ENCODE peak calls at places on chromosomes 2 and 18, in six cellular contexts. L, P, Z, S, C and T are unnamed samples.

GRCh38 chr18:48663931-48664847 is 125.4 kb downstream of the CTIF start:
- DNase-seq in L (peak), P (peak), Z (peak), S (peak), C (peak), T (peak)

GRCh38 chr18:64330976-64331375 is 182.1 kb upstream of the LINC00305 start:
- DNase-seq in L (no peak), P (no peak), Z (no peak), S (no peak), C (no peak), T (no peak)

GRCh38 chr18:4430836-4431235 is 24.3 kb downstream of the DLGAP1 start:
- DNase-seq in L (no peak), P (no peak), Z (no peak), S (no peak), C (no peak), T (no peak)

GRCh38 chr2:64654993-64655666 is 1.4 kb upstream of the SERTAD2 start:
- DNase-seq in L (peak), P (no peak), Z (no peak), S (no peak), C (peak), T (no peak)

GRCh38 chr2:100277540-100278207 is 44.6 kb downstream of the LONRF2 start:
- DNase-seq in L (no peak), P (no peak), Z (no peak), S (no peak), C (no peak), T (no peak)

GRCh38 chr2:186771395-186771794 is 77.5 kb downstream of the FAM171B start:
- DNase-seq in L (peak), P (no peak), Z (no peak), S (no peak), C (no peak), T (no peak)

GRCh38 chr2:99771691-99772333 is 282.0 kb upstream of the REV1 start:
- DNase-seq in L (no peak), P (no peak), Z (no peak), S (peak), C (no peak), T (peak)

GRCh38 chr18:49804096-49804495 is 9.2 kb downstream of the ACAA2 start:
- DNase-seq in L (no peak), P (no peak), Z (no peak), S (no peak), C (no peak), T (no peak)

GRCh38 chr2:96072746-96073145 is 38.0 kb upstream of the GPAT2 start:
- DNase-seq in L (no peak), P (no peak), Z (no peak), S (no peak), C (no peak), T (peak)

GRCh38 chr18:59719533-59720325 is 22.5 kb upstream of the CCBE1 start:
- DNase-seq in L (no peak), P (no peak), Z (no peak), S (no peak), C (no peak), T (no peak)

GRCh38 chr2:239978381-239978780 is 46.8 kb downstream of the NDUFA10 start:
- DNase-seq in L (no peak), P (no peak), Z (no peak), S (no peak), C (no peak), T (no peak)

DNA sequence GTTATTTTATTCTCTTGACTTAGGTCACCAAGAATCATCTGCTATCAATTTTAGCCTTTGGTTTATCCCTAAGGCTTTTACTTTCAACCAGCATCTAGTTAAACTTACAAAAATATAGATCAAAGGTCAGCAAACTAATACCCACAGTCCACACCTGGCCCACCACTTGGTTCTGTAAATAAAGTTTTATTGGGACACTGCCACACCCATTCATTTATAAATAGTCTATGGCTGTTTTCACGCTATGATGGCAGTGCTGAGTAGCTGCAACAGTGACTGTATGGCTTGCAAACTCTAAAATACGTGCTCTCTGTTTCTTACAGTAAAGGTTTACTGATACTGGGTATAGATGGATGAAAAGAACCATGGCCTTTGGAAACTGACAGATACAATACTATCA is 107.0 kb downstream of the MEP1B start:
- DNase-seq in L (no peak), P (no peak), Z (no peak), S (no peak), C (no peak), T (no peak)
- TF ChIP-seq CTCF in L (no peak), P (no peak), Z (no peak), S (no peak), C (no peak), T (no peak)

DNA sequence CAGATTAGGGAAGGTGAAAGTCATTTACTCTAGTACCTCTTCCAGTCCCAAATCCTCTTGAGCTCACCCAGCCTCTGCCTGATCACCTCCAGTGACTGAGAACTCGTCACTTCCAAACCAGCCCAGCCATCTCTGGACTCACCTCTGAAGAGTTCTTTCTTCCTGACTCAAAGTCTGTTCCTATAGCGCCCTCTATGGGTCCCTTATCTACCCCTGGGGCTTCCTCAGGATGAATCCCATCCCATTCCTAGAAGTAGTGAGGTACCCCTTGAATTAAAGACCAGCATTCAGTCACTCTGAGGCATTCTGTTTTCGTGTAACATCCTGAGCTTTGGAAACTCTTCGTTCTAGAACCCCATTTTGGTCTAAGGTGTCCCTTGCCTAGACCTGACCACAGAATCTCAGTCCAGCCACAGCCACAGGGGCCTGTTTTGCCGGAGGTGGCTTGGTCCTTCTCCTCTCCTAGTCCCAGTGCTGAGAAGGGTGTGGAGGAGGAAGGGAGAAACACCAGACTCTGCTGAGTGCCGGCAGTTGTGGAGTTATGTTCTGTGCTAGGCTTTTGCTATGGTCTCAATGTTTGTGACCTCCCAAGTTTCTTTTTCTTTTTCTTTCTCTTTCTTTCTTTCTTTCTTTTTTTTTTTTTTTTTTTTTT is 32.7 kb downstream of the SIX3 start:
- DNase-seq in L (peak), P (no peak), Z (peak), S (no peak), C (peak), T (no peak)
- TF ChIP-seq CTCF in L (peak), P (peak), Z (peak), S (no peak), C (peak), T (peak)

GRCh38 chr2:201275069-201275468 is 14.7 kb downstream of the CASP8 start:
- DNase-seq in L (no peak), P (no peak), Z (no peak), S (no peak), C (no peak), T (no peak)

GRCh38 chr2:201273330-201273983 is 13.1 kb downstream of the CASP8 start:
- DNase-seq in L (no peak), P (no peak), Z (no peak), S (no peak), C (no peak), T (no peak)

GRCh38 chr2:201279079-201279478 is 18.7 kb downstream of the CASP8 start:
- DNase-seq in L (no peak), P (no peak), Z (no peak), S (no peak), C (no peak), T (no peak)

GRCh38 chr2:201276511-201276910 is 16.2 kb downstream of the CASP8 start:
- DNase-seq in L (no peak), P (no peak), Z (no peak), S (no peak), C (no peak), T (no peak)

GRCh38 chr2:201275991-201276390 is 15.7 kb downstream of the CASP8 start:
- DNase-seq in L (no peak), P (no peak), Z (no peak), S (no peak), C (no peak), T (no peak)
- TF ChIP-seq CTCF in L (no peak), P (no peak), Z (no peak), S (no peak), C (peak), T (no peak)

GRCh38 chr18:7808992-7809391 is 241.9 kb downstream of the PTPRM start:
- DNase-seq in L (no peak), P (no peak), Z (no peak), S (no peak), C (no peak), T (no peak)
- TF ChIP-seq CTCF in L (no peak), P (no peak), Z (no peak), S (no peak), C (no peak), T (no peak)

DNA sequence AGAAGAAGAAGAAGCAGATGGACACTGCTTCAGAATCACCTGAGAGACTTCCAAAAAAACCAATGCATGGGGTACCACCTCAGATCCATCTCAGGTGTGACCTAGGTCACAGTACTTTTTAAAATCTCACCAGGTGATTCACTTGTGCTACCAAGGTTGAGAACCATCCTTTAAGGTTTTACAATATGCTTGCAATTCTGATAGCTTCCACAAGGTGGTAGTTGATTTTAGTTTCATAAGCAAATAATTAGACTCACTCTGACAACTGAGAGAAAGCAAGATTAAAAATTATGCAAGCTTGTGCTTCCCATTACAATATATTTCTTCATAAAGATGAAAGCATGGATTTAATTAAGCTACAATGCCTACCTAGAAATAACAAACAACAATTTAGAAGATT is 355.1 kb downstream of the EN1 start:
- DNase-seq in L (peak), P (no peak), Z (no peak), S (no peak), C (peak), T (no peak)
- TF ChIP-seq CTCF in L (peak), P (no peak), Z (peak), S (peak), C (peak), T (peak)

GRCh38 chr18:35122586-35123224 is 81.5 kb downstream of the MAPRE2 start:
- DNase-seq in L (no peak), P (peak), Z (peak), S (peak), C (no peak), T (no peak)
- TF ChIP-seq CTCF in L (no peak), P (peak), Z (peak), S (peak), C (no peak), T (peak)

GRCh38 chr2:150911766-150912280 is 349.8 kb downstream of the RBM43 start:
- DNase-seq in L (peak), P (peak), Z (no peak), S (peak), C (no peak), T (peak)
- TF ChIP-seq CTCF in L (peak), P (peak), Z (no peak), S (no peak), C (no peak), T (peak)